ENCODE peak calls at places on chromosomes 5 and 9, in ten cellular contexts. U is left ventricle myocardium inferior, Y is AG10803, J is fibroblast of villous mesenchyme, Q is GM20000, G is BJ, P is K562, M is BE2C, V is type B pancreatic cell, C is cardiac muscle cell. E is an unnamed sample.
A peak's percentile ranks its signal among the peaks of the same experiment; 100 is the strongest.

GRCh38 chr5:68661237-68661636 is 432.6 kb upstream of the SLC30A5 start:
- DNase-seq in U (no peak), Y (peak; percentile 26), J (no peak), Q (peak; percentile 32), G (no peak), P (peak; percentile 40), M (peak; percentile 33), V (no peak), C (no peak), E (peak; percentile 23)

GRCh38 chr5:115588640-115589039 is 13.6 kb downstream of the TICAM2 start:
- DNase-seq in U (no peak), Y (no peak), J (no peak), Q (no peak), G (no peak), P (no peak), M (no peak), V (no peak), C (no peak), E (no peak)

GRCh38 chr9:122360891-122361290 is 9.9 kb upstream of the PTGS1 start:
- DNase-seq in U (no peak), Y (peak; percentile 27), J (no peak), Q (no peak), G (no peak), P (no peak), M (no peak), V (no peak), C (no peak), E (no peak)

GRCh38 chr5:111834926-111835599 is 78.1 kb upstream of the NREP start:
- DNase-seq in U (no peak), Y (peak; percentile 87), J (no peak), Q (no peak), G (no peak), P (no peak), M (no peak), V (no peak), C (no peak), E (no peak)

GRCh38 chr9:96136992-96137665 is 164.8 kb downstream of the HSD17B3 start:
- DNase-seq in U (no peak), Y (peak; percentile 65), J (peak; percentile 90), Q (peak; percentile 84), G (no peak), P (no peak), M (no peak), V (no peak), C (no peak), E (peak; percentile 82)

GRCh38 chr5:133534566-133534965 is 77.8 kb downstream of the FSTL4 start:
- DNase-seq in U (no peak), Y (no peak), J (no peak), Q (no peak), G (no peak), P (no peak), M (no peak), V (no peak), C (no peak), E (no peak)

GRCh38 chr5:122882836-122883235 is 37.4 kb downstream of the SNX24 start:
- DNase-seq in U (no peak), Y (peak; percentile 33), J (peak; percentile 38), Q (peak; percentile 14), G (no peak), P (no peak), M (no peak), V (no peak), C (no peak), E (no peak)

GRCh38 chr9:97934321-97935115 is 3.5 kb downstream of the HEMGN start:
- DNase-seq in U (no peak), Y (no peak), J (no peak), Q (no peak), G (no peak), P (no peak), M (no peak), V (no peak), C (no peak), E (no peak)

GRCh38 chr5:39623291-39623865 is 198.6 kb upstream of the DAB2 start:
- DNase-seq in U (no peak), Y (peak; percentile 43), J (peak; percentile 15), Q (no peak), G (no peak), P (no peak), M (no peak), V (no peak), C (no peak), E (no peak)

GRCh38 chr5:128695791-128696520 is 157.9 kb upstream of the FBN2 start:
- DNase-seq in U (no peak), Y (no peak), J (peak; percentile 4), Q (no peak), G (no peak), P (no peak), M (no peak), V (no peak), C (no peak), E (no peak)

GRCh38 chr9:32424616-32425015 is 40.2 kb downstream of the ACO1 start:
- DNase-seq in U (no peak), Y (no peak), J (peak; percentile 45), Q (no peak), G (no peak), P (no peak), M (no peak), V (no peak), C (no peak), E (no peak)

GRCh38 chr5:19987594-19988345 is at the start of gene CDH18:
- DNase-seq in U (peak; percentile 22), Y (peak; percentile 5), J (peak; percentile 7), Q (no peak), G (peak; percentile 1), P (no peak), M (peak; percentile 88), V (peak; percentile 73), C (peak; percentile 82), E (peak; percentile 17)

GRCh38 chr5:173736923-173737412 is 120.5 kb upstream of the BOD1 start:
- DNase-seq in U (no peak), Y (no peak), J (no peak), Q (peak; percentile 78), G (no peak), P (peak; percentile 66), M (peak; percentile 62), V (no peak), C (peak; percentile 36), E (peak; percentile 66)

GRCh38 chr9:123225374-123225813 is 43.0 kb downstream of the STRBP start:
- DNase-seq in U (no peak), Y (peak; percentile 62), J (peak; percentile 71), Q (peak; percentile 77), G (peak; percentile 13), P (peak; percentile 36), M (peak; percentile 35), V (no peak), C (peak; percentile 44), E (peak; percentile 72)

GRCh38 chr5:126002222-126002897 is 420.8 kb upstream of the GRAMD2B start:
- DNase-seq in U (peak; percentile 65), Y (peak; percentile 63), J (peak; percentile 89), Q (no peak), G (peak; percentile 62), P (no peak), M (peak; percentile 49), V (no peak), C (peak; percentile 6), E (no peak)

DNA sequence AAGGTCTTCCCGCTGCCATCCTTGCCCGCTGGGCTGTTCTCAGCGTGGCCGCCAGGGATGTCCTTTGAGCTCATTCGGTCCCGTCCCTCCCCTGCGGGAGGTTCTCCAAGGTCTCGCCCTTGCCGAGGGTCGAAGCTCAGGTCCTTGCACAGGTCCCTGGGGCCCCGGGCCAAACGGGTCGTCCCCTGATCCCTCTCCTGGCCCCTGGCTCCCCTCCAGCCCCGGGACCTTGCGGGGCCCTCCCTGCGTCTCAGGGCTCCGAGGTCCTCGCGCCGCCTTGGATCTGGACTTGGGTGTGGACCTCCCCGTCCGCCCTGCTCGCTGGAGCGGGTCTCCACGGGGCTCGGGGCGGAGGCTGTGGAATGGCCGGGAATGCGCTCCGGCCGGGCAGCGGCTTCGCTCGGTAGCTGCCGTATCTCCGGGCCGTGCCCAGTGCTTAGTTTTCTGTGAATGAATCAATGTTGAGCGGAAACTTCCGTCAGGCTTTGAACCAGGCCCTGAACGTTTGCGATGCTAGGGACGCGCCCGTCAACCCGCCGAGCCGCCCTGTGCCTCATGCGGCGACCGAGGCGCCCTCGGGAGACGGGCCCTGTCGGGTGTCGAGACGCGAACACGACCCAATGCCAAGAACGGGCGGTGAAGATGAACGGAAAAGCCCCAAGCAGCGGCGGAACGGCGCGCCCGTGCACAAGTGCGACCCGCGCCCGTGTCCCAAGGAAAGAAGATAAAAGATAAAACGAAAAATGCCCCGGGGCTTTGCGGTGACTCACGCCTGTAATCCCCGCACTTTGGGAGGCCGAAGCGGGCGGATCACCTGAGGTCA is 779 bp downstream of the RNU6ATAC start:
- DNase-seq in U (peak; percentile 70), Y (peak; percentile 46), J (peak; percentile 48), Q (peak; percentile 70), G (no peak), P (no peak), M (no peak), V (no peak), C (peak; percentile 52), E (peak; percentile 69)
- TF ChIP-seq CTCF in U (peak; percentile 63), Y (peak; percentile 56), J (peak; percentile 50), Q (no peak), G (peak; percentile 60), P (no peak), M (no peak), V (peak; percentile 62), C (peak; percentile 52), E (peak; percentile 5)

GRCh38 chr9:36576866-36577265 is 4.2 kb downstream of the MELK start:
- DNase-seq in U (no peak), Y (no peak), J (no peak), Q (no peak), G (no peak), P (no peak), M (no peak), V (no peak), C (no peak), E (no peak)

GRCh38 chr9:36572515-36573418 is at the start of gene MELK:
- DNase-seq in U (peak; percentile 79), Y (peak; percentile 72), J (peak; percentile 75), Q (peak; percentile 93), G (no peak), P (peak; percentile 91), M (peak; percentile 93), V (peak; percentile 91), C (peak; percentile 90), E (peak; percentile 93)

GRCh38 chr9:36571333-36571732 is 1.4 kb upstream of the MELK start:
- DNase-seq in U (no peak), Y (no peak), J (no peak), Q (no peak), G (no peak), P (no peak), M (no peak), V (no peak), C (no peak), E (no peak)

GRCh38 chr9:36575411-36575882 is 2.8 kb downstream of the MELK start:
- DNase-seq in U (no peak), Y (peak; percentile 56), J (peak; percentile 85), Q (no peak), G (no peak), P (no peak), M (no peak), V (no peak), C (no peak), E (no peak)
- TF ChIP-seq CTCF in U (no peak), Y (no peak), J (no peak), Q (no peak), G (no peak), P (no peak), M (no peak), V (no peak), C (no peak), E (no peak)

GRCh38 chr5:158287643-158288228 is 428.8 kb upstream of the CLINT1 start:
- DNase-seq in U (no peak), Y (peak; percentile 52), J (peak; percentile 24), Q (no peak), G (peak; percentile 1), P (no peak), M (no peak), V (no peak), C (no peak), E (no peak)
- TF ChIP-seq CTCF in U (no peak), Y (no peak), J (no peak), Q (no peak), G (no peak), P (no peak), M (no peak), V (no peak), C (no peak), E (no peak)

GRCh38 chr5:143115381-143115780 is 288.1 kb downstream of the NR3C1 start:
- DNase-seq in U (no peak), Y (no peak), J (no peak), Q (no peak), G (no peak), P (no peak), M (no peak), V (no peak), C (no peak), E (no peak)
- TF ChIP-seq CTCF in U (no peak), Y (no peak), J (no peak), Q (no peak), G (no peak), P (no peak), M (no peak), V (no peak), C (no peak), E (no peak)

E was measured in GM13977.